ENCODE peak calls at places on chromosomes 7 and 10, in seven cellular contexts. U is RCC 7860; J is activated CD8-positive, alpha-beta memory T cell treated with anti-CD3 and anti-CD28 coated beads for 24 hours; I is foreskin fibroblast; C is HFF-Myc; R is M059J; M is A549. L is an unnamed sample.

GRCh38 chr10:100174699-100175677 is 10.8 kb downstream of the ERLIN1 start:
- DNase-seq in U (no peak), C (no peak), M (no peak), R (no peak), J (no peak), I (no peak), L (no peak)

GRCh38 chr10:44908936-44909335 is 2.2 kb upstream of the TMEM72 start:
- DNase-seq in I (no peak), M (no peak), U (no peak), C (no peak), J (no peak), R (no peak), L (no peak)

GRCh38 chr7:141073173-141073640 is 657 bp upstream of the TMEM178B start:
- DNase-seq in M (peak; percentile 20), C (no peak), I (peak; percentile 64), J (no peak), U (peak; percentile 46), R (peak; percentile 64), L (peak; percentile 35)

GRCh38 chr10:79130846-79131245 is 62.1 kb downstream of the ZMIZ1 start:
- DNase-seq in J (no peak), R (peak; percentile 66), C (no peak), U (no peak), M (no peak), I (peak; percentile 38), L (no peak)

GRCh38 chr10:120979435-120980315 is 128.5 kb downstream of the WDR11 start:
- DNase-seq in U (no peak), I (peak; percentile 1), C (no peak), J (no peak), R (no peak), M (peak; percentile 44), L (peak; percentile 11)

GRCh38 chr7:33039905-33040292 is 22.7 kb downstream of the NT5C3A start:
- DNase-seq in U (no peak), R (no peak), I (no peak), M (no peak), J (no peak), C (no peak), L (no peak)

GRCh38 chr7:29135851-29136250 is 10.5 kb downstream of the CPVL start:
- DNase-seq in J (no peak), U (no peak), C (no peak), I (no peak), R (no peak), M (no peak), L (no peak)

GRCh38 chr10:44706745-44707144 is 204.4 kb upstream of the TMEM72 start:
- DNase-seq in R (peak; percentile 100), U (peak; percentile 74), J (no peak), C (peak; percentile 95), I (peak; percentile 96), M (no peak), L (no peak)

GRCh38 chr10:47453435-47454293 is 30.3 kb downstream of the ANXA8 start:
- DNase-seq in I (no peak), J (no peak), U (no peak), M (no peak), R (no peak), C (no peak), L (no peak)

L was measured in stimulated activated naive CD8-positive, alpha-beta T cell treated with anti-CD3 and anti-CD28 coated beads, Interleukin-15, amount 100 ng/mL, for 72 hours.